ENCODE peak calls at places on chromosomes 2 and 18, in six cellular contexts. G is stimulated activated CD4-positive, alpha-beta T cell treated with anti-CD3 and anti-CD28 coated beads, TNF-alpha, amount 100 ng/mL, for 4 hours; J is IMR-90; A is T1000; I is GM19239; B is posterior cingulate gyrus. U is an unnamed sample.

GRCh38 chr18:65750421-65751144 is at the start of gene CDH7:
- DNase-seq in G (no peak), J (no peak), A (peak), I (no peak), B (peak), U (no peak)

GRCh38 chr2:70767699-70768584 is at the start of gene ADD2:
- DNase-seq in G (peak), J (peak), A (no peak), I (peak), B (peak), U (peak)

GRCh38 chr2:99850076-99850710 is 292.2 kb downstream of the AFF3 start:
- DNase-seq in G (no peak), J (peak), A (no peak), I (no peak), B (no peak), U (no peak)

GRCh38 chr2:144208924-144209323 is 311.0 kb downstream of the ZEB2 start:
- DNase-seq in G (no peak), J (no peak), A (no peak), I (no peak), B (no peak), U (no peak)

GRCh38 chr2:171180229-171180937 is 19.7 kb upstream of the TLK1 start:
- DNase-seq in G (no peak), J (no peak), A (no peak), I (no peak), B (no peak), U (no peak)

GRCh38 chr2:167756427-167756826 is 491.0 kb downstream of the STK39 start:
- DNase-seq in G (no peak), J (peak), A (no peak), I (no peak), B (no peak), U (no peak)

GRCh38 chr18:3704556-3705162 is 254.7 kb downstream of the TGIF1 start:
- DNase-seq in G (no peak), J (no peak), A (no peak), I (no peak), B (no peak), U (no peak)

GRCh38 chr2:101873543-101873942 is 118.2 kb upstream of the IL1R2 start:
- DNase-seq in G (no peak), J (no peak), A (no peak), I (no peak), B (no peak), U (no peak)

GRCh38 chr18:37160038-37160745 is 331.3 kb downstream of the KIAA1328 start:
- DNase-seq in G (no peak), J (no peak), A (no peak), I (no peak), B (no peak), U (no peak)

GRCh38 chr18:34767601-34768027 is 57.5 kb downstream of the DTNA start:
- DNase-seq in G (no peak), J (peak), A (no peak), I (no peak), B (no peak), U (no peak)

GRCh38 chr2:24313744-24314632 is 46.3 kb downstream of the ITSN2 start:
- DNase-seq in G (no peak), J (peak), A (no peak), I (no peak), B (no peak), U (no peak)

GRCh38 chr2:51559026-51559425 is 527.1 kb upstream of the NRXN1 start:
- DNase-seq in G (no peak), J (peak), A (no peak), I (no peak), B (no peak), U (no peak)

GRCh38 chr18:11412790-11413189 is 196.6 kb upstream of the SLC35G4 start:
- DNase-seq in G (no peak), J (no peak), A (no peak), I (no peak), B (no peak), U (no peak)

GRCh38 chr18:5029622-5030021 is 167.4 kb downstream of the AKAIN1 start:
- DNase-seq in G (no peak), J (no peak), A (no peak), I (no peak), B (no peak), U (no peak)

GRCh38 chr2:227697013-227697412 is 20.8 kb downstream of the SLC19A3 start:
- DNase-seq in G (no peak), J (no peak), A (no peak), I (no peak), B (no peak), U (no peak)

GRCh38 chr2:219836647-219837177 is 209.3 kb downstream of the SLC4A3 start:
- DNase-seq in G (no peak), J (peak), A (no peak), I (no peak), B (no peak), U (no peak)

U was measured in CD8-positive, alpha-beta T cell.